ENCODE peak calls at places on chromosomes 6 and 20, in four cellular contexts. C is PC-9, D is kidney, E is endothelial cell of umbilical vein. K is an unnamed sample.
A peak's percentile ranks its signal among the peaks of the same experiment; 100 is the strongest.

GRCh38 chr6:33076406-33076934 is 680 bp downstream of the HLA-DPB1 start:
- DNase-seq in E (no peak), D (no peak), C (no peak), K (no peak)

GRCh38 chr6:109051301-109051700 is 43.3 kb downstream of the SESN1 start:
- DNase-seq in C (no peak), D (no peak), E (no peak), K (no peak)

GRCh38 chr6:157989541-157990289 is 8.1 kb downstream of the SYNJ2 start:
- DNase-seq in D (peak; percentile 89), E (peak; percentile 67), C (peak; percentile 79), K (peak; percentile 79)

GRCh38 chr20:2771631-2772080 is 28.8 kb downstream of the CPXM1 start:
- DNase-seq in E (peak; percentile 45), D (no peak), C (no peak), K (no peak)

GRCh38 chr6:139265512-139266190 is 26.1 kb downstream of the TXLNB start:
- DNase-seq in C (no peak), E (no peak), D (no peak), K (no peak)

GRCh38 chr6:35903679-35904078 is 17.2 kb downstream of the SRPK1 start:
- DNase-seq in E (no peak), D (no peak), C (no peak), K (no peak)

GRCh38 chr6:79946773-79947190 is 571 bp downstream of the ELOVL4 start:
- DNase-seq in D (peak; percentile 63), E (no peak), C (no peak), K (no peak)

GRCh38 chr6:39137235-39137634 is 22.2 kb upstream of the SAYSD1 start:
- DNase-seq in C (peak; percentile 26), E (peak; percentile 29), D (no peak), K (peak; percentile 23)

GRCh38 chr6:169932491-169932890 is 181.1 kb downstream of the ERMARD start:
- DNase-seq in D (peak; percentile 52), E (no peak), C (no peak), K (no peak)

GRCh38 chr6:105739764-105740163 is 336.9 kb upstream of the PREP start:
- DNase-seq in E (no peak), D (no peak), C (no peak), K (no peak)

DNA sequence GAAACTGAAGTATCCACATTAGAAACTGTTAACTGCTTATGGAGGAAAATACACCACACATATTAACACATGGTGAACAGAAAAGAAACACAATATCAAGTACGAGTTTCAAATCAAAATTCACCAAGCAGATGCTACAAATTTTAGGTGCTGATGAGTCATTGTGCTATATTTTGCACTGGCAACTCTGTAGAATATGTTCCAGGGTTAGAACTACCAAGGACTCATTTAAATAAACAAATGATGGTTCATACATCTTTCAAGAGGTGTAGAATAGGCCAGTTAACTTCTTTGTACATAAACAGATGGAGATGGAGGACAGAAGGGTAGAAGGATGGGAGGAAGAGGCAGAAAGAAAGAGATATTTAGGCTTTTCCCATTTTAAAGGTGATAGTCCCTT is 184.9 kb downstream of the ARHGAP18 start:
- DNase-seq in E (no peak), D (no peak), C (no peak), K (no peak)
- H3K27ac ChIP-seq in E (no peak overlapping the region), D (no peak overlapping the region), C (no peak overlapping the region), K (no peak overlapping the region)

DNA sequence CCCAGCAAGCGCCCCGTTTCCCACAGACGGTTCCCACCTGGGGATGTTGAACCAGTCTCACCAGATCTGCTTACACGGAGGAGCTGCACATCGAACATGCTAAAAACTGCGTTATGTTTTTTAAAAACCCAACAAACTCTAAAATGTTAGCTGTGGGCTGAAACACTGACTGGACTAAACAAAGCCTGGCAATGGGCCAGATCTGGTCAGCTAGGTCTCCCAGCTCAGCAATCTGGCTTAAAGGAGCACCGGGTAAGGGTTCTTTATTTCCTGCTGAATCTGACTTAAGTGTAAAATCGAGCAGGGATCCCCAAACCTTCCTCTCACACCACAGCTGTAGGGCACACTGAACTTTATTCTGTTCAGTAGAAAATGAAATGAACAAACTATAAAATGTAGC is 156.9 kb downstream of the FOXC1 start:
- DNase-seq in C (peak; percentile 28), E (peak; percentile 71), D (no peak), K (no peak)
- H3K9me3 ChIP-seq in C (no peaks in the 10 kb centered on the region), E (no peaks in the 10 kb centered on the region), D (no peaks in the 10 kb centered on the region), K (no peaks in the 10 kb centered on the region)

GRCh38 chr6:134056046-134056445 is 3.6 kb upstream of the SLC2A12 start:
- DNase-seq in D (no peak), C (no peak), E (no peak), K (no peak)
- H3K4me1 ChIP-seq in D (peaks cover 5% of the 10 kb centered on the region), C (peaks cover 24% of the 10 kb centered on the region), E (peaks cover 15% of the 10 kb centered on the region), K (no peaks in the 10 kb centered on the region)

DNA sequence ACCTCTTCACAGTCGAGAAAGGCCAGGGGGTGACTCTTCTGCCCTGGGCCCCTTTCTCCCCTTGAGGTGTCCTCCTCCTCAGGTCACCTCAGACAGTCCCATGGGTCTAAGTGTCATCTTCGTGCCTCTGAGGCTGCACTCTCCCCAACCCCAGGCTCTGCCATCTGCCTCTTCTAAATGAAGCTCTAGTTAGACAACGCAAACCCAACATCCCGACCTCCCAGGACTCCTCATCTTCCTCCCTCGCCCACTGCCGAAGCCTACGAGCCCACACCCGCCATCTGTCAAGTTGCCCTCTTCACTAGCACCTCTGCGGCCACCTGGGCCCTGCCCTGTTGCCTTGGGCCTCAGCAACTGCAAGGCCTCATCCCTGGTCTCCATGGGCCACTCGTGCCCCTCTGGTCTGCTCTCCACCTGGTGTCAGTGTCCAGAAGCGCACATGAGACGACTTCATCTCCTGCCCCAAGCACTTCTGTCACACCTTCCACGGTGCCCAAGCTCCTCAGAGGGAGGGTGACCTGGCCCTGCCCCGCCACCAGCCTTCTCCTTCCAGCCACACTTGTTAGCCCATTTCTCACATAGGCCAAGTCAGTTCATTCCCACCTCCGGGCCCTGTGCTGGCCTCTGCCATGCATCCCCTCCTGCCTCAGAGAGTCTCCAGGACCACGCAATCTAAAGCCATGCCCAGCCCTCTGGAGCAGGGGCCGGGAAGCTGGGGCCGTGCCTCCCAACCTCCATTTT is 53.8 kb downstream of the RRBP1 start:
- DNase-seq in E (no peak), C (no peak), D (peak; percentile 67), K (no peak)
- H3K27ac ChIP-seq in E (no peak overlapping the region), C (no peak overlapping the region), D (no peak overlapping the region), K (no peak overlapping the region)

DNA sequence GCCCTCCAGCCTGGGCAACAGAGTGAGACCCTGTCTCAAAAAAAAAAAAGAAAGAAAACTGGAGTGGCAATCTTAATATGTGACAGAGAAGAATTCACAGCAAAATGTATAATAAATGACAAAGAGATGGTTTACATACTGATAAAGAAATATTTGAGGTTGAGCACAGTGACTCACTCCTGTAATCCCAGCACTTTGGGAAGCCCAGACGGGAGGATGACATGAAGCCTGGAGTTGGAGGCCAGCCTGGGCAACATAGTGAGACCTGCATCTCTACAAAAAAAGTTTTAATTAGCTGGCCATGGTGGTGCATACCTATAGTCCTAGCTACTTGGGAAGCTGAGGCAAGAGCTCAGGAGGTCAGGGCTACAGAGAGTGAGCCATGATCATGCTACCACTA is 12.4 kb upstream of the DEFB118 start:
- DNase-seq in E (no peak), C (no peak), D (no peak), K (no peak)
- H3K9me3 ChIP-seq in E (no peaks in the 10 kb centered on the region), C (no peaks in the 10 kb centered on the region), D (peaks cover 2% of the 10 kb centered on the region), K (no peaks in the 10 kb centered on the region)

DNA sequence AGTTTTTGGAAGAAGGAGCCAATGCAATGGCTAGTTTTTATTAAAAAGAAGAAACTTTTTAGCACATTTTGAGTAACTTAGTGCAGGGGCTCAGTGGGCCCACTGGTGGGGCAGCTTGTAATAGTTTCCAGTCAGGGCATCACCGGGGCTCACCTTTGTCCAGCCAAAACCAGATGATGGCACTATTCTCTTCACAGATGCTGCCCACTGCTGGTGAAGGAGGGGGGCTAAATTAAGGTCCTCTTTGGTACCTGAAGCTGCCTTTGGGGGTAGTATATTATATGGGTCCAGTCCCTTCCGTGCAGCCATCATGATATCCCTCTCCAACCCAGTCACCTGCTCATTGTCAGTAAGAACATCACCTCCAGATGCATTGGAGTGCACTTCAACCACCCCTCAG is 182.9 kb downstream of the PDE7B start:
- DNase-seq in C (no peak), E (no peak), D (no peak), K (no peak)
- H3K4me1 ChIP-seq in C (no peaks in the 10 kb centered on the region), E (peaks cover 51% of the 10 kb centered on the region), D (peaks cover 6% of the 10 kb centered on the region), K (no peaks in the 10 kb centered on the region)

GRCh38 chr6:89378628-89379027 is 26.1 kb upstream of the UBE2J1 start:
- DNase-seq in C (no peak), D (no peak), E (no peak), K (no peak)
- H3K27ac ChIP-seq in C (no peak overlapping the region), D (no peak overlapping the region), E (no peak overlapping the region), K (no peak overlapping the region)

DNA sequence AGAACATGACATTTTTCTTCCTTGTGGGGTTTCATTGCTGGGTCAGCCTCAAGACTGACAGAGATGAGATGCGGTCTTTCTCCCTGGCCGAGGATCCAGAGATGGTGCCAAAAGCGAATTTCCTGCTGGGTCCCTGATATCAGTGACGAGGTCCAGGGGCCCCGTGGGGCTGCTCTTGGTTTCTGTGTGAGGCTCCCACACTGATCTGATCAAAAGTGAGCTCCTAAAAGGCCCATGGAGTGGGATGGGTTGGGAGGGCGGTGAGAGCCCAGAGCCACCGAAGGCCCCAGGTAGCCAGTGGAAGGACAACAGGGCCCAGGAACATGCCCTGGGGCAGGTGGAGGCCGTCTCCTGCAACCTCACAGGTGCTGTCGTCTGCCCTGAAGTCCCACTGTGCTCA is 208.4 kb upstream of the CDH4 start:
- DNase-seq in E (no peak), D (no peak), C (no peak), K (no peak)
- H3K9me3 ChIP-seq in E (peaks cover 13% of the 10 kb centered on the region), D (no peaks in the 10 kb centered on the region), C (no peaks in the 10 kb centered on the region), K (no peaks in the 10 kb centered on the region)

GRCh38 chr6:44057238-44057930 is 69.9 kb downstream of the MRPL14 start:
- DNase-seq in C (no peak), E (no peak), D (no peak), K (no peak)

GRCh38 chr6:44060622-44061374 is 66.5 kb downstream of the MRPL14 start:
- DNase-seq in E (no peak), D (no peak), C (no peak), K (no peak)

GRCh38 chr6:44059359-44060342 is 67.6 kb downstream of the MRPL14 start:
- DNase-seq in E (peak; percentile 48), C (no peak), D (no peak), K (no peak)

GRCh38 chr6:44057931-44058616 is 69.2 kb downstream of the MRPL14 start:
- DNase-seq in D (no peak), E (no peak), C (no peak), K (no peak)

GRCh38 chr6:44058617-44059358 is 68.5 kb downstream of the MRPL14 start:
- DNase-seq in D (peak; percentile 92), E (peak; percentile 95), C (peak; percentile 89), K (peak; percentile 28)
- H3K4me1 ChIP-seq in D (peaks cover 16% of the 10 kb centered on the region), E (peaks cover 39% of the 10 kb centered on the region), C (peaks cover 86% of the 10 kb centered on the region), K (no peaks in the 10 kb centered on the region)

GRCh38 chr20:22630698-22631097 is 46.3 kb upstream of the FOXA2 start:
- DNase-seq in D (no peak), C (no peak), E (no peak), K (no peak)
- H3K27ac ChIP-seq in D (no peak overlapping the region), C (no peak overlapping the region), E (no peak overlapping the region), K (no peak overlapping the region)

K was measured in small intestine.